ENCODE peak calls at places on chromosomes 4 and X, in eight cellular contexts. D is GM23248, R is body of pancreas, I is uterus, S is Karpas-422, A is brain microvascular endothelial cell, T is thoracic aorta, J is SK-N-SH. E is an unnamed sample.

GRCh38 chr4:146379744-146380143 is 142.0 kb downstream of the SLC10A7 start:
- DNase-seq in A (peak; percentile 90), D (no peak), S (no peak), J (no peak), T (no peak), R (no peak), I (no peak), E (no peak)

GRCh38 chr4:84814100-84814750 is 152.3 kb downstream of the WDFY3 start:
- DNase-seq in T (peak; percentile 25), J (no peak), I (no peak), S (no peak), A (peak; percentile 94), D (peak; percentile 94), R (peak; percentile 24), E (no peak)

GRCh38 chr4:40238700-40239548 is 42.1 kb downstream of the RHOH start:
- DNase-seq in T (no peak), S (no peak), R (no peak), I (no peak), J (no peak), A (no peak), D (no peak), E (peak; percentile 55)

GRCh38 chr4:3371038-3371437 is 70.7 kb upstream of the HGFAC start:
- DNase-seq in I (no peak), S (no peak), R (no peak), D (peak; percentile 7), J (peak; percentile 31), T (no peak), A (no peak), E (peak; percentile 79)

GRCh38 chr4:39548425-39549067 is 21.3 kb upstream of the UGDH start:
- DNase-seq in I (no peak), D (peak; percentile 42), S (no peak), R (no peak), A (no peak), J (no peak), T (no peak), E (no peak)

GRCh38 chr4:56643596-56643995 is 37.5 kb downstream of the HOPX start:
- DNase-seq in A (no peak), I (no peak), R (no peak), S (no peak), D (no peak), T (no peak), J (no peak), E (no peak)

GRCh38 chr4:133594246-133595207 is 445.4 kb downstream of the PCDH10 start:
- DNase-seq in A (no peak), S (no peak), I (no peak), J (no peak), R (no peak), D (peak; percentile 5), T (no peak), E (no peak)

GRCh38 chr4:147940144-147940543 is 208.3 kb downstream of the ARHGAP10 start:
- DNase-seq in S (no peak), I (no peak), R (no peak), D (no peak), T (no peak), A (peak; percentile 4), J (peak; percentile 42), E (no peak)

GRCh38 chr4:55393461-55394320 is 2.1 kb upstream of the TMEM165 start:
- DNase-seq in R (no peak), T (no peak), S (peak; percentile 43), D (peak; percentile 69), J (no peak), A (no peak), I (no peak), E (no peak)

GRCh38 chr4:1330761-1331590 is 16.0 kb upstream of the UVSSA start:
- DNase-seq in R (no peak), J (peak; percentile 36), I (no peak), D (no peak), S (no peak), A (no peak), T (no peak), E (peak; percentile 61)

GRCh38 chr4:7158081-7158750 is 34.1 kb upstream of the SORCS2 start:
- DNase-seq in T (no peak), J (no peak), A (no peak), I (peak; percentile 4), D (no peak), S (no peak), R (no peak), E (no peak)

GRCh38 chrX:143854006-143854405 is 29.9 kb upstream of the UBE2NL start:
- DNase-seq in I (no peak), S (no peak), D (peak; percentile 63), J (no peak), T (no peak), R (no peak), A (peak; percentile 3), E (no peak)

GRCh38 chr4:173508386-173509002 is 21.5 kb downstream of the HAND2 start:
- DNase-seq in S (no peak), D (peak; percentile 50), R (no peak), A (no peak), J (peak; percentile 55), T (no peak), I (no peak), E (peak; percentile 62)
- H3K4me3 ChIP-seq in S (peak overlapping the region; percentile 71), D (peak overlapping the region; percentile 88), R (no peak overlapping the region), A (no peak overlapping the region), J (peak overlapping the region; percentile 66), T (peak overlapping the region; percentile 82), I (no peak overlapping the region), E (no peak overlapping the region)

GRCh38 chrX:49792376-49792775 is 36.7 kb upstream of the PAGE4 start:
- DNase-seq in A (no peak), J (no peak), D (peak; percentile 0), T (no peak), I (no peak), S (no peak), R (no peak), E (no peak)
- H3K27me3 ChIP-seq in A (no peaks in the 10 kb centered on the region), J (no peaks in the 10 kb centered on the region), D (no peaks in the 10 kb centered on the region), T (no peaks in the 10 kb centered on the region), I (no peaks in the 10 kb centered on the region), S (no peaks in the 10 kb centered on the region), R (no peaks in the 10 kb centered on the region), E (no peaks in the 10 kb centered on the region)

DNA sequence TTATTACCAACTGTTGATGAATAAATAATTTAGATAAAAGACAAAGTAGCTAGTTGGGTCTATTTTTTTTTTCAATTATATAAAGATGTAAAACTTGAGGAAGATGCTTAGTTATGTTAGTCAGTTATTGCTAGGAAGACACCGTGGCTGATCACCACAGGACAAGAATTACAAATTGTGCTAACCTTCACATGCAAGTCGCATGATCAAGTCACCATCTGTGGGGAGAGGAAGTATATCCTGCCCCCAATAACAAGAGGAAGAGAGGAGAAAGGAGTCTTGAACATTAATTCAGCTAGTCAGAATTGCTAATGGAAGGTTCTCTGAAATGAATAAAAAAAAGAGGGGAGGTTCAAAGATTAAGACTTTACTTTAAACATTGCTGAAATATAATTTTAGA is 52.3 kb downstream of the CPEB2 start:
- DNase-seq in R (no peak), D (no peak), T (no peak), J (no peak), A (no peak), S (no peak), I (no peak), E (no peak)
- H3K36me3 ChIP-seq in R (no peaks in the 10 kb centered on the region), D (peaks cover 70% of the 10 kb centered on the region), T (peaks cover 24% of the 10 kb centered on the region), J (peaks cover 79% of the 10 kb centered on the region), A (peaks cover 62% of the 10 kb centered on the region), S (peaks cover 28% of the 10 kb centered on the region), I (no peaks in the 10 kb centered on the region), E (no peaks in the 10 kb centered on the region)

DNA sequence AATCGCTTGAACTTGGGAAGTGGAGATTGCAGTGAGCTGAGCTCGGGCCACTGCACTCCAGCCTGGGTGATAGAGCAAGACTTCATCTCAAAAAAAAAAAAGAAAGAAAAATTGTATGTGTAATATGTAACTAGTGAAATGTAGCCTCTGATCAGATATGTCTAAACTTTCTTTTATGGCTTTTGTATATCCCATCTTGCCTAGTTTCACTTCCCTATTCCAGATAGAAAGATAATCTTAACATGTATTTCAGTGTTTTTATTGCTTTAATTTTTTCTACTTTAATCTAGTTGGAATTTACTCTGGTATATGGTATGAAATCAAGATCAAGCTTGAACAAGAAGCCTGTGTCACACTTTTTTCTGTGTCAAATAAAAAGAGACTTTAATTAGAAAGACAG is 1.9 kb upstream of the ZNF41 start:
- DNase-seq in A (no peak), T (no peak), J (no peak), I (no peak), S (peak; percentile 68), R (no peak), D (no peak), E (no peak)
- H3K4me3 ChIP-seq in A (no peak overlapping the region), T (peak overlapping the region; percentile 29), J (peak overlapping the region; percentile 57), I (no peak overlapping the region), S (no peak overlapping the region), R (no peak overlapping the region), D (peak overlapping the region; percentile 87), E (no peak overlapping the region)

GRCh38 chr4:8582436-8582835 is 2.2 kb downstream of the GPR78 start:
- DNase-seq in S (no peak), T (no peak), A (no peak), D (no peak), R (no peak), I (no peak), J (peak; percentile 10), E (peak; percentile 23)
- H3K27me3 ChIP-seq in S (no peaks in the 10 kb centered on the region), T (no peaks in the 10 kb centered on the region), A (peaks cover 37% of the 10 kb centered on the region), D (peaks cover 39% of the 10 kb centered on the region), R (no peaks in the 10 kb centered on the region), I (no peaks in the 10 kb centered on the region), J (no peaks in the 10 kb centered on the region), E (peaks cover 10% of the 10 kb centered on the region)

E was measured in H7.